ENCODE peak calls at places on chromosomes 7 and 10, in seven cellular contexts. One of them, this sample, is unnamed.

GRCh38 chr10:9302142-9302746 is 1247.8 kb downstream of the GATA3 start:
- DNase-seq in right lobe of liver: no peak
- DNase-seq in activated effector memory CD4-positive, alpha-beta T cell treated with anti-CD3 and anti-CD28 coated beads, Interleukin-2, amount 50 U/mL, for 16 hours: no peak
- DNase-seq in activated T-cell treated with anti-CD3 and anti-CD28 coated beads, Interleukin-2, amount 50 U/mL, for 72 hours: peak; percentile 36
- DNase-seq in NCI-H1417: peak; percentile 31
- DNase-seq in neural crest cell: no peak
- DNase-seq in upper lobe of left lung: no peak
- DNase-seq in this sample: no peak

GRCh38 chr7:140653319-140654108 is 12.9 kb upstream of the DENND2A start:
- DNase-seq in neural crest cell: peak; percentile 65
- DNase-seq in activated T-cell treated with anti-CD3 and anti-CD28 coated beads, Interleukin-2, amount 50 U/mL, for 72 hours: peak; percentile 35
- DNase-seq in upper lobe of left lung: peak; percentile 54
- DNase-seq in right lobe of liver: peak; percentile 64
- DNase-seq in NCI-H1417: peak; percentile 91
- DNase-seq in activated effector memory CD4-positive, alpha-beta T cell treated with anti-CD3 and anti-CD28 coated beads, Interleukin-2, amount 50 U/mL, for 16 hours: peak; percentile 64
- DNase-seq in this sample: no peak

GRCh38 chr7:90708841-90709317 is 112.8 kb downstream of the CDK14 start:
- DNase-seq in NCI-H1417: no peak
- DNase-seq in neural crest cell: peak; percentile 17
- DNase-seq in activated T-cell treated with anti-CD3 and anti-CD28 coated beads, Interleukin-2, amount 50 U/mL, for 72 hours: peak; percentile 19
- DNase-seq in right lobe of liver: no peak
- DNase-seq in upper lobe of left lung: no peak
- DNase-seq in activated effector memory CD4-positive, alpha-beta T cell treated with anti-CD3 and anti-CD28 coated beads, Interleukin-2, amount 50 U/mL, for 16 hours: no peak
- DNase-seq in this sample: no peak

GRCh38 chr7:138657854-138658386 is 43.2 kb downstream of the SVOPL start:
- DNase-seq in activated effector memory CD4-positive, alpha-beta T cell treated with anti-CD3 and anti-CD28 coated beads, Interleukin-2, amount 50 U/mL, for 16 hours: no peak
- DNase-seq in upper lobe of left lung: no peak
- DNase-seq in right lobe of liver: no peak
- DNase-seq in neural crest cell: no peak
- DNase-seq in NCI-H1417: no peak
- DNase-seq in activated T-cell treated with anti-CD3 and anti-CD28 coated beads, Interleukin-2, amount 50 U/mL, for 72 hours: no peak
- DNase-seq in this sample: no peak

GRCh38 chr10:12129222-12130111 is at the start of gene SEC61A2:
- DNase-seq in upper lobe of left lung: peak; percentile 97
- DNase-seq in activated effector memory CD4-positive, alpha-beta T cell treated with anti-CD3 and anti-CD28 coated beads, Interleukin-2, amount 50 U/mL, for 16 hours: peak; percentile 100
- DNase-seq in NCI-H1417: peak; percentile 92
- DNase-seq in neural crest cell: peak; percentile 97
- DNase-seq in right lobe of liver: peak; percentile 99
- DNase-seq in activated T-cell treated with anti-CD3 and anti-CD28 coated beads, Interleukin-2, amount 50 U/mL, for 72 hours: peak; percentile 100
- DNase-seq in this sample: peak; percentile 61

GRCh38 chr10:99234067-99234738 is 1.4 kb downstream of the HPSE2 start:
- DNase-seq in right lobe of liver: peak; percentile 75
- DNase-seq in NCI-H1417: no peak
- DNase-seq in activated T-cell treated with anti-CD3 and anti-CD28 coated beads, Interleukin-2, amount 50 U/mL, for 72 hours: peak; percentile 55
- DNase-seq in neural crest cell: peak; percentile 18
- DNase-seq in activated effector memory CD4-positive, alpha-beta T cell treated with anti-CD3 and anti-CD28 coated beads, Interleukin-2, amount 50 U/mL, for 16 hours: peak; percentile 65
- DNase-seq in upper lobe of left lung: peak; percentile 64
- DNase-seq in this sample: no peak

GRCh38 chr10:72637398-72637857 is 11.5 kb upstream of the MICU1 start:
- DNase-seq in upper lobe of left lung: peak; percentile 57
- DNase-seq in activated T-cell treated with anti-CD3 and anti-CD28 coated beads, Interleukin-2, amount 50 U/mL, for 72 hours: peak; percentile 48
- DNase-seq in activated effector memory CD4-positive, alpha-beta T cell treated with anti-CD3 and anti-CD28 coated beads, Interleukin-2, amount 50 U/mL, for 16 hours: no peak
- DNase-seq in NCI-H1417: no peak
- DNase-seq in neural crest cell: no peak
- DNase-seq in right lobe of liver: peak; percentile 41
- DNase-seq in this sample: no peak

GRCh38 chr10:132577350-132578005 is 39.9 kb downstream of the INPP5A start:
- DNase-seq in upper lobe of left lung: no peak
- DNase-seq in NCI-H1417: no peak
- DNase-seq in neural crest cell: no peak
- DNase-seq in right lobe of liver: peak; percentile 78
- DNase-seq in activated T-cell treated with anti-CD3 and anti-CD28 coated beads, Interleukin-2, amount 50 U/mL, for 72 hours: no peak
- DNase-seq in activated effector memory CD4-positive, alpha-beta T cell treated with anti-CD3 and anti-CD28 coated beads, Interleukin-2, amount 50 U/mL, for 16 hours: no peak
- DNase-seq in this sample: no peak

GRCh38 chr10:28796606-28797512 is 119.5 kb downstream of the BAMBI start:
- DNase-seq in right lobe of liver: peak; percentile 77
- DNase-seq in neural crest cell: no peak
- DNase-seq in upper lobe of left lung: no peak
- DNase-seq in NCI-H1417: no peak
- DNase-seq in activated effector memory CD4-positive, alpha-beta T cell treated with anti-CD3 and anti-CD28 coated beads, Interleukin-2, amount 50 U/mL, for 16 hours: no peak
- DNase-seq in activated T-cell treated with anti-CD3 and anti-CD28 coated beads, Interleukin-2, amount 50 U/mL, for 72 hours: no peak
- DNase-seq in this sample: no peak

GRCh38 chr7:91420606-91421390 is 156.6 kb downstream of the FZD1 start:
- DNase-seq in upper lobe of left lung: no peak
- DNase-seq in right lobe of liver: no peak
- DNase-seq in NCI-H1417: no peak
- DNase-seq in neural crest cell: no peak
- DNase-seq in activated T-cell treated with anti-CD3 and anti-CD28 coated beads, Interleukin-2, amount 50 U/mL, for 72 hours: no peak
- DNase-seq in activated effector memory CD4-positive, alpha-beta T cell treated with anti-CD3 and anti-CD28 coated beads, Interleukin-2, amount 50 U/mL, for 16 hours: no peak
- DNase-seq in this sample: no peak

GRCh38 chr10:62305813-62306212 is 37.2 kb upstream of the RTKN2 start:
- DNase-seq in activated T-cell treated with anti-CD3 and anti-CD28 coated beads, Interleukin-2, amount 50 U/mL, for 72 hours: no peak
- DNase-seq in right lobe of liver: no peak
- DNase-seq in upper lobe of left lung: no peak
- DNase-seq in NCI-H1417: no peak
- DNase-seq in neural crest cell: no peak
- DNase-seq in activated effector memory CD4-positive, alpha-beta T cell treated with anti-CD3 and anti-CD28 coated beads, Interleukin-2, amount 50 U/mL, for 16 hours: no peak
- DNase-seq in this sample: no peak

GRCh38 chr7:72674394-72674793 is 153.6 kb downstream of the TYW1B start:
- DNase-seq in neural crest cell: no peak
- DNase-seq in NCI-H1417: no peak
- DNase-seq in upper lobe of left lung: no peak
- DNase-seq in right lobe of liver: no peak
- DNase-seq in activated T-cell treated with anti-CD3 and anti-CD28 coated beads, Interleukin-2, amount 50 U/mL, for 72 hours: no peak
- DNase-seq in activated effector memory CD4-positive, alpha-beta T cell treated with anti-CD3 and anti-CD28 coated beads, Interleukin-2, amount 50 U/mL, for 16 hours: no peak
- DNase-seq in this sample: no peak

GRCh38 chr10:126723226-126723625 is 52.7 kb upstream of the C10orf90 start:
- DNase-seq in upper lobe of left lung: no peak
- DNase-seq in NCI-H1417: no peak
- DNase-seq in activated T-cell treated with anti-CD3 and anti-CD28 coated beads, Interleukin-2, amount 50 U/mL, for 72 hours: no peak
- DNase-seq in neural crest cell: no peak
- DNase-seq in activated effector memory CD4-positive, alpha-beta T cell treated with anti-CD3 and anti-CD28 coated beads, Interleukin-2, amount 50 U/mL, for 16 hours: no peak
- DNase-seq in right lobe of liver: no peak
- DNase-seq in this sample: no peak

GRCh38 chr10:14782691-14783363 is 8.1 kb upstream of the FAM107B start:
- DNase-seq in activated T-cell treated with anti-CD3 and anti-CD28 coated beads, Interleukin-2, amount 50 U/mL, for 72 hours: no peak
- DNase-seq in neural crest cell: no peak
- DNase-seq in right lobe of liver: peak; percentile 55
- DNase-seq in activated effector memory CD4-positive, alpha-beta T cell treated with anti-CD3 and anti-CD28 coated beads, Interleukin-2, amount 50 U/mL, for 16 hours: no peak
- DNase-seq in upper lobe of left lung: no peak
- DNase-seq in NCI-H1417: no peak
- DNase-seq in this sample: no peak

GRCh38 chr10:16521311-16522016 is at the start of gene C1QL3:
- DNase-seq in activated effector memory CD4-positive, alpha-beta T cell treated with anti-CD3 and anti-CD28 coated beads, Interleukin-2, amount 50 U/mL, for 16 hours: peak; percentile 66
- DNase-seq in NCI-H1417: peak; percentile 11
- DNase-seq in right lobe of liver: peak; percentile 26
- DNase-seq in upper lobe of left lung: no peak
- DNase-seq in activated T-cell treated with anti-CD3 and anti-CD28 coated beads, Interleukin-2, amount 50 U/mL, for 72 hours: peak; percentile 41
- DNase-seq in neural crest cell: peak; percentile 22
- DNase-seq in this sample: no peak

GRCh38 chr10:3961082-3961481 is 176.1 kb upstream of the KLF6 start:
- DNase-seq in neural crest cell: no peak
- DNase-seq in NCI-H1417: no peak
- DNase-seq in activated T-cell treated with anti-CD3 and anti-CD28 coated beads, Interleukin-2, amount 50 U/mL, for 72 hours: peak; percentile 59
- DNase-seq in upper lobe of left lung: no peak
- DNase-seq in activated effector memory CD4-positive, alpha-beta T cell treated with anti-CD3 and anti-CD28 coated beads, Interleukin-2, amount 50 U/mL, for 16 hours: no peak
- DNase-seq in right lobe of liver: no peak
- DNase-seq in this sample: no peak

GRCh38 chr7:47039899-47040298 is 542.0 kb downstream of the TNS3 start:
- DNase-seq in NCI-H1417: no peak
- DNase-seq in right lobe of liver: no peak
- DNase-seq in activated T-cell treated with anti-CD3 and anti-CD28 coated beads, Interleukin-2, amount 50 U/mL, for 72 hours: no peak
- DNase-seq in activated effector memory CD4-positive, alpha-beta T cell treated with anti-CD3 and anti-CD28 coated beads, Interleukin-2, amount 50 U/mL, for 16 hours: no peak
- DNase-seq in neural crest cell: no peak
- DNase-seq in upper lobe of left lung: no peak
- DNase-seq in this sample: no peak

GRCh38 chr7:603152-603941 is 83.7 kb upstream of the PDGFA start:
- DNase-seq in activated effector memory CD4-positive, alpha-beta T cell treated with anti-CD3 and anti-CD28 coated beads, Interleukin-2, amount 50 U/mL, for 16 hours: peak; percentile 76
- DNase-seq in right lobe of liver: no peak
- DNase-seq in NCI-H1417: no peak
- DNase-seq in upper lobe of left lung: no peak
- DNase-seq in neural crest cell: no peak
- DNase-seq in activated T-cell treated with anti-CD3 and anti-CD28 coated beads, Interleukin-2, amount 50 U/mL, for 72 hours: peak; percentile 80
- DNase-seq in this sample: no peak

This sample was measured in esophagus squamous epithelium.